ENCODE peak calls at places on chromosome 2, in seven cellular contexts. E, X, C, K, Q, P and I are unnamed samples.

GRCh38 chr2:229344151-229344551 is 73.1 kb upstream of the PID1 start:
- DNase-seq in C (no peak), Q (no peak), X (no peak), P (no peak), K (peak; percentile 97), E (no peak), I (no peak)

GRCh38 chr2:191158179-191158578 is 7.4 kb upstream of the STAT4 start:
- DNase-seq in Q (no peak), X (no peak), E (no peak), P (no peak), C (no peak), K (no peak), I (no peak)

GRCh38 chr2:233000886-233001750 is 11.9 kb downstream of the NGEF start:
- DNase-seq in X (no peak), P (no peak), K (no peak), E (no peak), C (no peak), Q (no peak), I (no peak)

GRCh38 chr2:48589170-48589767 is 28.4 kb upstream of the GTF2A1L start:
- DNase-seq in Q (peak; percentile 72), E (peak; percentile 11), K (peak; percentile 21), C (peak; percentile 47), X (peak; percentile 7), P (peak; percentile 46), I (no peak)

GRCh38 chr2:25063876-25064660 is 22.2 kb downstream of the EFR3B start:
- DNase-seq in X (no peak), K (no peak), C (no peak), Q (no peak), E (peak; percentile 67), P (no peak), I (no peak)

GRCh38 chr2:149782566-149782965 is 195.0 kb upstream of the MMADHC start:
- DNase-seq in E (no peak), C (no peak), K (peak; percentile 46), Q (peak; percentile 12), P (no peak), X (no peak), I (no peak)

GRCh38 chr2:8646731-8647461 is 35.0 kb upstream of the ID2 start:
- DNase-seq in E (no peak), Q (no peak), P (no peak), C (no peak), X (no peak), K (no peak), I (no peak)

GRCh38 chr2:105344704-105345345 is 7.5 kb downstream of the C2orf49 start:
- DNase-seq in P (no peak), Q (peak; percentile 65), K (peak; percentile 45), E (peak; percentile 23), X (peak; percentile 50), C (no peak), I (no peak)

GRCh38 chr2:211766689-211767088 is 771.9 kb downstream of the ERBB4 start:
- DNase-seq in P (peak; percentile 70), Q (no peak), E (no peak), X (no peak), C (no peak), K (peak; percentile 82), I (no peak)

GRCh38 chr2:157875720-157876065 is 437 bp downstream of the ACVR1 start:
- DNase-seq in E (no peak), X (no peak), Q (no peak), K (no peak), C (peak; percentile 74), P (peak; percentile 71), I (no peak)

GRCh38 chr2:18856766-18857165 is 267.4 kb upstream of the NT5C1B start:
- DNase-seq in E (no peak), C (no peak), P (no peak), Q (no peak), K (no peak), X (no peak), I (no peak)

GRCh38 chr2:182897137-182897536 is 30.7 kb upstream of the FRZB start:
- DNase-seq in P (no peak), C (no peak), Q (peak; percentile 8), E (no peak), K (peak; percentile 46), X (no peak), I (no peak)

GRCh38 chr2:213920014-213920413 is 490.8 kb upstream of the VWC2L start:
- DNase-seq in Q (no peak), P (no peak), E (no peak), X (no peak), C (no peak), K (no peak), I (no peak)

GRCh38 chr2:3823748-3824147 is 120.4 kb downstream of the DCDC2C start:
- DNase-seq in E (no peak), Q (peak; percentile 19), C (no peak), P (no peak), K (peak; percentile 58), X (no peak), I (no peak)

GRCh38 chr2:159035790-159036411 is 67.5 kb downstream of the TANC1 start:
- DNase-seq in Q (peak; percentile 59), X (peak; percentile 2), C (no peak), K (peak; percentile 84), E (peak; percentile 37), P (peak; percentile 55), I (no peak)

GRCh38 chr2:8134105-8134903 is 547.6 kb upstream of the ID2 start:
- DNase-seq in X (no peak), P (no peak), C (peak; percentile 24), K (no peak), E (no peak), Q (no peak), I (no peak)

GRCh38 chr2:206154197-206154596 is 5.0 kb downstream of the NDUFS1 start:
- DNase-seq in C (no peak), K (no peak), P (no peak), Q (peak; percentile 45), X (peak; percentile 44), E (peak; percentile 44), I (no peak)
- TF ChIP-seq CTCF in C (no peak), K (peak; percentile 10), P (no peak), Q (no peak), X (peak; percentile 62), E (peak; percentile 29), I (no peak)

GRCh38 chr2:239141021-239141760 is 259.6 kb downstream of the HDAC4 start:
- DNase-seq in X (no peak), C (no peak), E (no peak), K (no peak), Q (no peak), P (no peak), I (no peak)
- TF ChIP-seq CTCF in X (no peak), C (no peak), E (no peak), K (no peak), Q (no peak), P (no peak), I (no peak)

GRCh38 chr2:222609391-222609790 is 46.5 kb downstream of the FARSB start:
- DNase-seq in P (no peak), K (no peak), C (no peak), E (no peak), X (no peak), Q (peak; percentile 38), I (no peak)

GRCh38 chr2:222611684-222612083 is 44.2 kb downstream of the FARSB start:
- DNase-seq in Q (no peak), P (no peak), K (no peak), C (no peak), X (no peak), E (no peak), I (no peak)

GRCh38 chr2:222608081-222608480 is 47.8 kb downstream of the FARSB start:
- DNase-seq in P (no peak), Q (no peak), K (no peak), X (no peak), C (no peak), E (no peak), I (no peak)

GRCh38 chr2:222613715-222614331 is 42.1 kb downstream of the FARSB start:
- DNase-seq in E (peak; percentile 57), C (no peak), K (peak; percentile 56), X (peak; percentile 49), Q (peak; percentile 77), P (peak; percentile 13), I (no peak)

GRCh38 chr2:222610746-222611145 is 45.1 kb downstream of the FARSB start:
- DNase-seq in E (no peak), K (no peak), Q (peak; percentile 42), C (no peak), X (no peak), P (no peak), I (no peak)
- TF ChIP-seq CTCF in E (no peak), K (no peak), Q (peak; percentile 18), C (no peak), X (no peak), P (no peak), I (no peak)

GRCh38 chr2:42809876-42810125 is 17.4 kb upstream of the HAAO start:
- DNase-seq in C (no peak), Q (peak; percentile 84), P (peak; percentile 89), K (no peak), X (peak; percentile 85), E (peak; percentile 94), I (no peak)

GRCh38 chr2:42808301-42808700 is 15.9 kb upstream of the HAAO start:
- DNase-seq in C (no peak), P (no peak), K (no peak), X (no peak), Q (no peak), E (no peak), I (no peak)

GRCh38 chr2:42810126-42810970 is 18.0 kb upstream of the HAAO start:
- DNase-seq in Q (peak; percentile 98), C (peak; percentile 99), E (peak; percentile 98), X (peak; percentile 88), K (peak; percentile 91), P (peak; percentile 95), I (peak; percentile 92)

GRCh38 chr2:42810971-42811865 is 18.8 kb upstream of the HAAO start:
- DNase-seq in X (no peak), P (peak; percentile 35), K (no peak), C (peak; percentile 82), E (peak; percentile 73), Q (peak; percentile 56), I (no peak)

DNA sequence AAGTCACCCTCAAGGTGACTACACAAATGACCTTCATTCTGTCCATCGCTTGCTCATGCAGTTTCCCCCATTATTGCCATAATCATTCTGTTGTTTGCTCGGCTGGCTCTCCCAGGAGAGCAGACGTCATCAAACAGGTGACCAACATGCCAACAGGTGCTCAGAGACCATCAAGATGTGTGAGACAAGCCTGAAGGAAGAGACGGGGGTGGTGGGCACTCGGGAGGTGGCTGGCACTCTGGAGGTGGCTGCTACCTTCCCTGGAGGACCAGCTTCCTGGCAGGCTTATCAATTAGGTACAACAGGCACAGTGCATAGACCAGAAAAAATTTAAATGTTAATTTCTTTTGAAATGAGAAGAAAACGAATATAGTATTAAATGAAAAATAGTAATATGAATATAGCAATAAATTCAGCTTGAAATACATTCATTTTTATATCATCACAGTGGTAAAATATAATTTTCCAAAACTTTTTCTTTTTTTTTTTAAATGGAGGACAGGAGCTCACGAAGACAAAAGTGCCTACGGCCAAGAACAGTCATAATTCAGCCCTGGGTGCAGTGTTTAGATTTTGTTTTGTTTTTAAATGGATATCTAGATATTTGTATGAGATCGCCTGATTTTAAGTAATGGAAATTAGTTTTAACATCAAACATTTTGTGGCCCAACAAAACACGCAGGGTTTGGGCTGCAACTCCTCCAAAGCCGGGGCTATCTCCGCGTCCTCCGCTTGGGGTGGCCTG is 16.9 kb upstream of the HAAO start:
- DNase-seq in E (no peak), Q (no peak), C (peak; percentile 47), K (peak; percentile 47), X (peak; percentile 29), P (no peak), I (no peak)
- TF ChIP-seq CTCF in E (no peak), Q (peak; percentile 7), C (no peak), K (peak; percentile 20), X (no peak), P (no peak), I (no peak)